ENCODE peak calls at places on chromosomes 12 and 14, in four cellular contexts. F is mammary epithelial cell, S is AG04450, Q is tibial artery. B is an unnamed sample. For H3K9me3 and H3K27me3, the result is how much of the 10 kb centered on the place peaks cover.

GRCh38 chr12:123928274-123928865 is 44.3 kb downstream of the CCDC92 start:
- DNase-seq in Q (no peak), F (no peak), S (no peak), B (no peak)

GRCh38 chr14:95253039-95253620 is 66.6 kb downstream of the CLMN start:
- DNase-seq in S (no peak), Q (no peak), F (no peak), B (no peak)

GRCh38 chr14:81927069-81927468 is 393.4 kb upstream of the SEL1L start:
- DNase-seq in F (no peak), Q (no peak), S (no peak), B (no peak)

GRCh38 chr14:103113774-103114173 is 9.5 kb upstream of the TNFAIP2 start:
- DNase-seq in Q (no peak), S (no peak), F (no peak), B (no peak)

GRCh38 chr12:55657282-55657681 is 20.6 kb downstream of the OR10P1 start:
- DNase-seq in S (no peak), F (no peak), Q (no peak), B (no peak)

GRCh38 chr12:10221846-10222245 is 9.2 kb downstream of the GABARAPL1 start:
- DNase-seq in Q (no peak), S (no peak), F (peak), B (no peak)

GRCh38 chr14:77222546-77223225 is 41.1 kb downstream of the TMEM63C start:
- DNase-seq in S (no peak), Q (no peak), F (no peak), B (no peak)

GRCh38 chr12:117218149-117218548 is 27.9 kb upstream of the FBXO21 start:
- DNase-seq in F (no peak), Q (no peak), S (no peak), B (no peak)

GRCh38 chr14:60647081-60647836 is 2.0 kb downstream of the SIX1 start:
- DNase-seq in Q (peak), F (peak), S (no peak), B (no peak)

GRCh38 chr12:57330989-57331388 is 80.0 kb upstream of the STAC3 start:
- DNase-seq in S (no peak), Q (no peak), F (no peak), B (no peak)

GRCh38 chr14:88411039-88411438 is 25.6 kb downstream of the SPATA7 start:
- DNase-seq in F (no peak), S (no peak), Q (no peak), B (no peak)

GRCh38 chr14:31842905-31843304 is 234.2 kb upstream of the ARHGAP5 start:
- DNase-seq in Q (no peak), F (no peak), S (no peak), B (no peak)

GRCh38 chr12:16726879-16727278 is 120.9 kb upstream of the LMO3 start:
- DNase-seq in F (peak), S (no peak), Q (no peak), B (no peak)

GRCh38 chr12:117141097-117141898 is 42.1 kb upstream of the TESC start:
- DNase-seq in F (no peak), Q (no peak), S (no peak), B (no peak)

GRCh38 chr12:104764225-104765073 is 193.6 kb downstream of the SLC41A2 start:
- DNase-seq in F (no peak), Q (no peak), S (no peak), B (no peak)

GRCh38 chr12:54421175-54421872 is 2.3 kb upstream of the ITGA5 start:
- DNase-seq in Q (peak), F (no peak), S (no peak), B (no peak)

GRCh38 chr12:56158926-56159461 is 835 bp downstream of the MYL6 start:
- DNase-seq in Q (peak), S (peak), F (peak), B (no peak)

GRCh38 chr12:75656210-75656609 is 144.8 kb upstream of the KRR1 start:
- DNase-seq in S (no peak), F (no peak), Q (no peak), B (no peak)

GRCh38 chr12:93287152-93287551 is 90.6 kb upstream of the NUDT4 start:
- DNase-seq in Q (no peak), F (no peak), S (no peak), B (no peak)

GRCh38 chr12:48291511-48291910 is 59.2 kb downstream of the ZNF641 start:
- DNase-seq in Q (no peak), S (no peak), F (peak), B (no peak)

GRCh38 chr12:91984571-91984970 is 161.1 kb downstream of the BTG1 start:
- DNase-seq in S (peak), Q (no peak), F (no peak), B (no peak)

GRCh38 chr14:72745546-72745945 is 148.4 kb downstream of the DPF3 start:
- DNase-seq in F (peak), Q (no peak), S (peak), B (no peak)

GRCh38 chr14:89430271-89430620 is 13.2 kb upstream of the FOXN3 start:
- DNase-seq in F (no peak), S (no peak), Q (no peak), B (no peak)
- H3K9me3 ChIP-seq in F (under half), S (under half), Q (under half), B (under half)

DNA sequence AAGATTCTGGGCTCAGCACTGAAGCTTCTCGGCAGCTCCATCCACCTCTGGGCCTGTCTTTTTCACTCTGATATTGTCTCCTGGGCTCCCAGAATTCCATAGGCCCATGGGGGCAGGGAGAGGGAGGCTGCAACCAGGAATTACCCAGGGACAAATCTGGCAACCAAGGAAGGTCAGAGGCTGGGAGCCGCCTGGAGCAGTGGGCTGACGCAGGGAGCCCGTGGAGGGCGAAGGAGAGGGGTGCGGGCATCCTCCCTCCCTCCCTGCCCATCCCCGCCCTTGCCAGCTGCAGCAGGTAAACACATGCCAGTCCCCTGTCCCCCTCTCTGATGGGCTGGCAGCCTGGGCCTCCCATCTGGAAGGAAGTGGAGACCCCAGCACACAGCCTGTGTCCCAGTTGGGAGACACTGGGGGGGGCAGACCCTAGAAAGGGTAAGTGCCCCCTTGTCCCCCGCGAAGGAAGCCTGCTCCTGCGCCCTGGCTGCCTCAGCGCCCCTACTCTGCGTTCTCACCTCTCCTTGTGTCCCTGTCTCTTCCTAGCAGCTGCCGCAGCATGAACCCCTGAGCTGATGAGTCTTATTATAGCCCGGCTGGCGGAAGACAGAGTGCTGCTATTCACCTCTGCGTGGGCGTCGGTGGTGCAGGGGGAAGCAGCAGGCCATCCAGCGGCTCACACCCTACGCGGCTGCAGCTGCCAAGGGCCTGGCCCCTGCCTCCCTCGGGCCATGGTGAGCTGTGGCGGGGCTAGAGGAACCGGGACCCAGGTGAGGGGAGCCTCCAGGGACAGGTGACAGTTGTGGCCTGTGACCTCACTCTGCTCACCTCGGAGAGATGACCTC is 6.7 kb downstream of the LRTM2 start:
- DNase-seq in Q (no peak), F (no peak), S (no peak), B (no peak)
- H3K27me3 ChIP-seq in Q (under half), F (under half), S (half or more), B (under half)

GRCh38 chr14:105867961-105868599 is 341.7 kb downstream of the TMEM121 start:
- DNase-seq in S (no peak), F (no peak), Q (peak), B (no peak)

GRCh38 chr14:105866841-105867321 is 340.5 kb downstream of the TMEM121 start:
- DNase-seq in S (no peak), F (no peak), Q (peak), B (no peak)

GRCh38 chr14:105865266-105865903 is 339.0 kb downstream of the TMEM121 start:
- DNase-seq in Q (no peak), S (no peak), F (no peak), B (no peak)

GRCh38 chr14:105864651-105865265 is 338.4 kb downstream of the TMEM121 start:
- DNase-seq in F (no peak), Q (peak), S (no peak), B (no peak)

DNA sequence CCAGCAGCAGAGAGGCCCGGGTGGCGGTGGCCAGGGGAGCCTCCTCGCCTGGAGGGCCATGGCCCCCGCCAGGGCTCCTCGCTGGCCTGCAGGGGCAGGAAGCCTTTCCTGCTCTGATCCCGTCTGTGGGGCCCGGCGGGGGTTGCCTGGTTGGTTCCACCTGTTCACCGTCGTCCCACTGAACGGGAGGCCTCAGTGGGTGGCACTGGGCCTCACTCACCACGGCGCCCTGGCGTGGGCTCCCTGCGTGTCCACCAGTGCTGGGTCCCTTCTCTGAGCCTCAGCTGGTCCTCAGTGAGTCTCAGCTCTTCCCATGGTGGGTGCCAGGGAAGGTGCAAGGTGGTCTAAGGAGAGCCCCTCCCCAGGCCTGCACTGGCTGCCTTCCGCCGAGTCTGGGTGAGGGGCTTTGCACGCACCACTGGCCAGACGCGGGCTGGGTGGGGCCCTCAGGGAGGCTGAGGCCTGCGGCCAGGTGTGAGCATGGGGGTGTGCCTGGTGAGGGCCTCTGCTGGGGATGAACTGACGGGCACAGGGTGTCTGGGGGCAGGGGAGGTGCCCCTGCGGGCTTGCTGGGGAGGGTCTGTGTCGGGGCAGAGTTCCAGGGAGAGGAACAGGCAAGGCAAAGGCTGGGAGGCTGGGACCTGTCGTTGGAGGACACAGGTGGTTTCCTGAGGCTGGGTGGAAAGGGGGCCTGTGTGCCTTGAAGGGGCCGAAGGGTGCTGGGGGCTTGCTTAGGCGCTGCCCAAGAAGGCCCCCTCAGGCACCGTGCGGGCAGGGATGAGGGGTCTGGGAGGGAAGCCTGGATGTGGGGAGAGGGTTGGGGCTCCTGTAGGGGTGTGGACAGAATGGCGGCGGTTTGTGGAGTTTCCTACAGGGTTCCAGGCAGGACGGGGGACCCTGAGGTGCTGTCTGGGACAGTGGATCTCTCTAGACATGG is 339.8 kb downstream of the TMEM121 start:
- DNase-seq in S (no peak), Q (peak), F (no peak), B (no peak)
- H3K9me3 ChIP-seq in S (half or more), Q (under half), F (under half), B (under half)

DNA sequence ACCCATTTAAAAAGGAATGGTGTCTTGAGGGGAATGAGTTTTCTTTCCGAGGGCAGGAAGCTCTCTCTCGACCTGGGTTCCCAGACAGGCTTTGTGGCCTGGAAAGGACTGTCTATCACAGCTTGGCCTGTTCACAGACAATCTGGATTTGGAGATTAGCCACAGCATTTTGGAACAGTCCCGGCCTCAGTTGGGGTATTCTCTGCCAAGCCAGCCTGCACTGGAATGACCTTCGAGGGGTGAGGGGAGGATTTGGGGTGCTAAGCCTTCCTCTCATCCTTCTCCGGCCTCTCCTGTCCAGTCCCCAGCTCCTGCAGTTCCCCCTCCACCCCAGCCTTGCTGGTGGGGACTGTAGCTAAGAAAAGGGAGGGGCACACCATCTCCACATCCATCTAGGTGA is 13.0 kb downstream of the TBX5 start:
- DNase-seq in S (no peak), Q (no peak), F (no peak), B (no peak)
- H3K27me3 ChIP-seq in S (under half), Q (under half), F (under half), B (under half)